ENCODE peak calls at places on chromosome 20, in five cellular contexts. One of them, this sample, is unnamed.

GRCh38 chr20:48301189-48301588 is 515.9 kb upstream of the SULF2 start:
- DNase-seq in CD4-positive, CD25-positive, alpha-beta regulatory T cell: no peak
- DNase-seq in fibroblast of lung: no peak
- DNase-seq in keratinocyte: no peak
- DNase-seq in small intestine: peak; percentile 61
- DNase-seq in this sample: no peak

GRCh38 chr20:4297141-4297826 is 281.9 kb upstream of the RNF24 start:
- DNase-seq in CD4-positive, CD25-positive, alpha-beta regulatory T cell: no peak
- DNase-seq in fibroblast of lung: peak; percentile 13
- DNase-seq in keratinocyte: no peak
- DNase-seq in small intestine: no peak
- DNase-seq in this sample: no peak

GRCh38 chr20:37749620-37750403 is 56.0 kb downstream of the CTNNBL1 start:
- DNase-seq in CD4-positive, CD25-positive, alpha-beta regulatory T cell: no peak
- DNase-seq in fibroblast of lung: no peak
- DNase-seq in keratinocyte: no peak
- DNase-seq in small intestine: no peak
- DNase-seq in this sample: no peak

GRCh38 chr20:23289724-23290395 is 60.7 kb upstream of the NXT1 start:
- DNase-seq in CD4-positive, CD25-positive, alpha-beta regulatory T cell: no peak
- DNase-seq in fibroblast of lung: no peak
- DNase-seq in keratinocyte: no peak
- DNase-seq in small intestine: no peak
- DNase-seq in this sample: no peak

GRCh38 chr20:12966468-12967085 is 42.2 kb upstream of the SPTLC3 start:
- DNase-seq in CD4-positive, CD25-positive, alpha-beta regulatory T cell: no peak
- DNase-seq in fibroblast of lung: peak; percentile 76
- DNase-seq in keratinocyte: no peak
- DNase-seq in small intestine: no peak
- DNase-seq in this sample: no peak

GRCh38 chr20:47713163-47713562 is 72.1 kb downstream of the SULF2 start:
- DNase-seq in CD4-positive, CD25-positive, alpha-beta regulatory T cell: no peak
- DNase-seq in fibroblast of lung: no peak
- DNase-seq in keratinocyte: no peak
- DNase-seq in small intestine: no peak
- DNase-seq in this sample: no peak

GRCh38 chr20:21353236-21353635 is 44.1 kb downstream of the NKX2-4 start:
- DNase-seq in CD4-positive, CD25-positive, alpha-beta regulatory T cell: no peak
- DNase-seq in fibroblast of lung: peak; percentile 47
- DNase-seq in keratinocyte: no peak
- DNase-seq in small intestine: no peak
- DNase-seq in this sample: no peak

GRCh38 chr20:6974819-6975218 is 207.3 kb downstream of the BMP2 start:
- DNase-seq in CD4-positive, CD25-positive, alpha-beta regulatory T cell: no peak
- DNase-seq in fibroblast of lung: no peak
- DNase-seq in keratinocyte: no peak
- DNase-seq in small intestine: no peak
- DNase-seq in this sample: no peak

GRCh38 chr20:11205769-11206362 is 532.1 kb upstream of the JAG1 start:
- DNase-seq in CD4-positive, CD25-positive, alpha-beta regulatory T cell: no peak
- DNase-seq in fibroblast of lung: no peak
- DNase-seq in keratinocyte: no peak
- DNase-seq in small intestine: no peak
- DNase-seq in this sample: no peak

GRCh38 chr20:10665027-10665561 is 8.7 kb downstream of the JAG1 start:
- DNase-seq in CD4-positive, CD25-positive, alpha-beta regulatory T cell: no peak
- DNase-seq in fibroblast of lung: no peak
- DNase-seq in keratinocyte: no peak
- DNase-seq in small intestine: no peak
- DNase-seq in this sample: no peak

GRCh38 chr20:57397693-57398108 is 6.5 kb downstream of the RBM38 start:
- DNase-seq in CD4-positive, CD25-positive, alpha-beta regulatory T cell: peak; percentile 81
- DNase-seq in fibroblast of lung: no peak
- DNase-seq in keratinocyte: no peak
- DNase-seq in small intestine: peak; percentile 40
- DNase-seq in this sample: peak; percentile 89

GRCh38 chr20:21693322-21693721 is 12.1 kb upstream of the PAX1 start:
- DNase-seq in CD4-positive, CD25-positive, alpha-beta regulatory T cell: peak; percentile 14
- DNase-seq in fibroblast of lung: no peak
- DNase-seq in keratinocyte: no peak
- DNase-seq in small intestine: peak; percentile 5
- DNase-seq in this sample: no peak

GRCh38 chr20:667351-668034 is 8.1 kb downstream of the SCRT2 start:
- DNase-seq in CD4-positive, CD25-positive, alpha-beta regulatory T cell: peak; percentile 51
- DNase-seq in fibroblast of lung: peak; percentile 45
- DNase-seq in keratinocyte: no peak
- DNase-seq in small intestine: peak; percentile 39
- DNase-seq in this sample: peak; percentile 20

GRCh38 chr20:35293303-35294292 is 1.4 kb upstream of the FAM83C start:
- DNase-seq in CD4-positive, CD25-positive, alpha-beta regulatory T cell: no peak
- DNase-seq in fibroblast of lung: no peak
- DNase-seq in keratinocyte: no peak
- DNase-seq in small intestine: no peak
- DNase-seq in this sample: no peak

GRCh38 chr20:6074145-6074561 is 20.3 kb upstream of the LRRN4 start:
- DNase-seq in CD4-positive, CD25-positive, alpha-beta regulatory T cell: peak; percentile 39
- DNase-seq in fibroblast of lung: no peak
- DNase-seq in keratinocyte: no peak
- DNase-seq in small intestine: peak; percentile 72
- DNase-seq in this sample: no peak

GRCh38 chr20:47785900-47786762 is 850 bp upstream of the SULF2 start:
- DNase-seq in CD4-positive, CD25-positive, alpha-beta regulatory T cell: peak; percentile 6
- DNase-seq in fibroblast of lung: peak; percentile 81
- DNase-seq in keratinocyte: no peak
- DNase-seq in small intestine: peak; percentile 67
- DNase-seq in this sample: no peak

GRCh38 chr20:60240986-60241385 is 282.8 kb downstream of the CDH26 start:
- DNase-seq in CD4-positive, CD25-positive, alpha-beta regulatory T cell: no peak
- DNase-seq in fibroblast of lung: no peak
- DNase-seq in keratinocyte: no peak
- DNase-seq in small intestine: no peak
- DNase-seq in this sample: no peak

GRCh38 chr20:60236613-60237012 is 278.4 kb downstream of the CDH26 start:
- DNase-seq in CD4-positive, CD25-positive, alpha-beta regulatory T cell: no peak
- DNase-seq in fibroblast of lung: peak; percentile 18
- DNase-seq in keratinocyte: no peak
- DNase-seq in small intestine: no peak
- DNase-seq in this sample: no peak

GRCh38 chr20:60239981-60240380 is 281.8 kb downstream of the CDH26 start:
- DNase-seq in CD4-positive, CD25-positive, alpha-beta regulatory T cell: no peak
- DNase-seq in fibroblast of lung: no peak
- DNase-seq in keratinocyte: no peak
- DNase-seq in small intestine: no peak
- DNase-seq in this sample: no peak

GRCh38 chr20:60238992-60239655 is 280.9 kb downstream of the CDH26 start:
- DNase-seq in CD4-positive, CD25-positive, alpha-beta regulatory T cell: no peak
- DNase-seq in fibroblast of lung: no peak
- DNase-seq in keratinocyte: no peak
- DNase-seq in small intestine: no peak
- DNase-seq in this sample: no peak

GRCh38 chr20:60237981-60238380 is 279.8 kb downstream of the CDH26 start:
- DNase-seq in CD4-positive, CD25-positive, alpha-beta regulatory T cell: no peak
- DNase-seq in fibroblast of lung: no peak
- DNase-seq in keratinocyte: no peak
- DNase-seq in small intestine: no peak
- DNase-seq in this sample: no peak
- H3K4me1 ChIP-seq in CD4-positive, CD25-positive, alpha-beta regulatory T cell: no peaks in the 10 kb centered on the region
- H3K4me1 ChIP-seq in fibroblast of lung: peaks cover 3% of the 10 kb centered on the region
- H3K4me1 ChIP-seq in keratinocyte: peaks cover 4% of the 10 kb centered on the region
- H3K4me1 ChIP-seq in small intestine: no peaks in the 10 kb centered on the region
- H3K4me1 ChIP-seq in this sample: no peaks in the 10 kb centered on the region

GRCh38 chr20:61598586-61598985 is 346.5 kb downstream of the CDH4 start:
- DNase-seq in CD4-positive, CD25-positive, alpha-beta regulatory T cell: no peak
- DNase-seq in fibroblast of lung: no peak
- DNase-seq in keratinocyte: no peak
- DNase-seq in small intestine: no peak
- DNase-seq in this sample: no peak
- H3K27me3 ChIP-seq in CD4-positive, CD25-positive, alpha-beta regulatory T cell: no peaks in the 10 kb centered on the region
- H3K27me3 ChIP-seq in fibroblast of lung: no peaks in the 10 kb centered on the region
- H3K27me3 ChIP-seq in keratinocyte: no peaks in the 10 kb centered on the region
- H3K27me3 ChIP-seq in small intestine: peaks cover 3% of the 10 kb centered on the region
- H3K27me3 ChIP-seq in this sample: no peaks in the 10 kb centered on the region

GRCh38 chr20:50286174-50286511 is 95.5 kb downstream of the CEBPB start:
- DNase-seq in CD4-positive, CD25-positive, alpha-beta regulatory T cell: no peak
- DNase-seq in fibroblast of lung: no peak
- DNase-seq in keratinocyte: no peak
- DNase-seq in small intestine: no peak
- DNase-seq in this sample: no peak

GRCh38 chr20:50287512-50287911 is 96.9 kb downstream of the CEBPB start:
- DNase-seq in CD4-positive, CD25-positive, alpha-beta regulatory T cell: no peak
- DNase-seq in fibroblast of lung: no peak
- DNase-seq in keratinocyte: no peak
- DNase-seq in small intestine: no peak
- DNase-seq in this sample: no peak

GRCh38 chr20:50286609-50287008 is 96.0 kb downstream of the CEBPB start:
- DNase-seq in CD4-positive, CD25-positive, alpha-beta regulatory T cell: no peak
- DNase-seq in fibroblast of lung: peak; percentile 88
- DNase-seq in keratinocyte: no peak
- DNase-seq in small intestine: no peak
- DNase-seq in this sample: no peak

GRCh38 chr20:50289581-50289980 is 99.0 kb downstream of the CEBPB start:
- DNase-seq in CD4-positive, CD25-positive, alpha-beta regulatory T cell: no peak
- DNase-seq in fibroblast of lung: no peak
- DNase-seq in keratinocyte: no peak
- DNase-seq in small intestine: no peak
- DNase-seq in this sample: no peak

DNA sequence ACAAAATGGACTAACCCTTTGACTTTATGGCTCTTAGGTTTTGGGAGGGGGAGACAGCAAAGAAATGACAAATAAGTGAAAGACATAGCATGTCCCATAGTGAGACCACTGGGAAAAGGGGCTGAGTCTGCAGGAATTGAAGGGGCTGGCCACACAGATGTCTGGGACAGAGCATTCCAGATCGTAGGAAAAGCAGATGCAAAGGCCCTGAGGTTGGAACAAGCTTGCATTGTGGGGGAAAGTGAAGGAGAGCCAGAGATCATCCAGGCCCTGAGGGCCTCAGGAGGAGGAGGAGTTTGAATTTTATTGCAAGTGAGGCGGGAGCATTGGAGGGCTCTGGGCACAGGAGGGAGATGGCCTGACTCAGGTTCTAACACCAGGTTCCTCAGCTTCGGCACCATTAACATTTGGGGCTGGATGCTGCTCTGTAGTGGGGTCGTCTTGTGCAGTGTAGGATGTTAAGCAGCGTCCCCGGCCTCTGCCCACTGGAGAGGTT is 97.5 kb downstream of the CEBPB start:
- DNase-seq in CD4-positive, CD25-positive, alpha-beta regulatory T cell: no peak
- DNase-seq in fibroblast of lung: no peak
- DNase-seq in keratinocyte: no peak
- DNase-seq in small intestine: no peak
- DNase-seq in this sample: no peak
- H3K4me1 ChIP-seq in CD4-positive, CD25-positive, alpha-beta regulatory T cell: no peaks in the 10 kb centered on the region
- H3K4me1 ChIP-seq in fibroblast of lung: peaks cover 54% of the 10 kb centered on the region
- H3K4me1 ChIP-seq in keratinocyte: peaks cover 29% of the 10 kb centered on the region
- H3K4me1 ChIP-seq in small intestine: peaks cover 8% of the 10 kb centered on the region
- H3K4me1 ChIP-seq in this sample: peaks cover 6% of the 10 kb centered on the region

GRCh38 chr20:64040231-64041039 is 4.5 kb downstream of the C20orf204 start:
- DNase-seq in CD4-positive, CD25-positive, alpha-beta regulatory T cell: no peak
- DNase-seq in fibroblast of lung: no peak
- DNase-seq in keratinocyte: no peak
- DNase-seq in small intestine: no peak
- DNase-seq in this sample: no peak
- H3K27me3 ChIP-seq in CD4-positive, CD25-positive, alpha-beta regulatory T cell: no peaks in the 10 kb centered on the region
- H3K27me3 ChIP-seq in fibroblast of lung: peaks cover 26% of the 10 kb centered on the region
- H3K27me3 ChIP-seq in keratinocyte: peaks cover 32% of the 10 kb centered on the region
- H3K27me3 ChIP-seq in small intestine: peaks cover 23% of the 10 kb centered on the region
- H3K27me3 ChIP-seq in this sample: no peaks in the 10 kb centered on the region